ENCODE peak calls at places on chromosomes 5 and 9, in four cellular contexts. B is stomach, U is upper lobe of left lung, X is endothelial cell of umbilical vein. O is an unnamed sample.

GRCh38 chr5:137039939-137040515 is 459.1 kb downstream of the SPOCK1 start:
- DNase-seq in B (no peak), U (no peak), X (no peak), O (no peak)

GRCh38 chr5:114362977-114363721 is 1.3 kb downstream of the KCNN2 start:
- DNase-seq in B (no peak), U (peak), X (no peak), O (no peak)

GRCh38 chr5:69010443-69010842 is 83.4 kb upstream of the SLC30A5 start:
- DNase-seq in B (no peak), U (no peak), X (no peak), O (no peak)

GRCh38 chr5:37683072-37683471 is 156.8 kb downstream of the GDNF start:
- DNase-seq in B (no peak), U (no peak), X (no peak), O (no peak)

GRCh38 chr9:76297721-76298239 is 96.4 kb downstream of the RFK start:
- DNase-seq in B (no peak), U (no peak), X (no peak), O (no peak)

GRCh38 chr9:36781532-36781931 is 208.8 kb downstream of the MELK start:
- DNase-seq in B (peak), U (no peak), X (peak), O (no peak)

GRCh38 chr9:95242613-95243012 is 74.9 kb downstream of the FANCC start:
- DNase-seq in B (no peak), U (no peak), X (no peak), O (no peak)

GRCh38 chr5:114789773-114790402 is 379.8 kb downstream of the TRIM36 start:
- DNase-seq in B (no peak), U (no peak), X (no peak), O (no peak)

GRCh38 chr9:69946800-69947437 is 96.7 kb upstream of the MAMDC2 start:
- DNase-seq in B (no peak), U (no peak), X (peak), O (no peak)

GRCh38 chr5:104273725-104274124 is 711.1 kb upstream of the NUDT12 start:
- DNase-seq in B (no peak), U (no peak), X (no peak), O (no peak)

GRCh38 chr5:77518304-77518703 is 26.2 kb upstream of the WDR41 start:
- DNase-seq in B (no peak), U (no peak), X (peak), O (no peak)

GRCh38 chr5:849651-850301 is 1.0 kb downstream of the ZDHHC11 start:
- DNase-seq in B (peak), U (peak), X (no peak), O (peak)

GRCh38 chr5:127936439-127936972 is 147.1 kb upstream of the SLC12A2 start:
- DNase-seq in B (no peak), U (no peak), X (no peak), O (no peak)

GRCh38 chr5:108637110-108637509 is 110.6 kb upstream of the FER start:
- DNase-seq in B (no peak), U (no peak), X (no peak), O (no peak)

GRCh38 chr9:134460206-134460605 is 134.0 kb downstream of the RXRA start:
- DNase-seq in B (no peak), U (no peak), X (no peak), O (no peak)

DNA sequence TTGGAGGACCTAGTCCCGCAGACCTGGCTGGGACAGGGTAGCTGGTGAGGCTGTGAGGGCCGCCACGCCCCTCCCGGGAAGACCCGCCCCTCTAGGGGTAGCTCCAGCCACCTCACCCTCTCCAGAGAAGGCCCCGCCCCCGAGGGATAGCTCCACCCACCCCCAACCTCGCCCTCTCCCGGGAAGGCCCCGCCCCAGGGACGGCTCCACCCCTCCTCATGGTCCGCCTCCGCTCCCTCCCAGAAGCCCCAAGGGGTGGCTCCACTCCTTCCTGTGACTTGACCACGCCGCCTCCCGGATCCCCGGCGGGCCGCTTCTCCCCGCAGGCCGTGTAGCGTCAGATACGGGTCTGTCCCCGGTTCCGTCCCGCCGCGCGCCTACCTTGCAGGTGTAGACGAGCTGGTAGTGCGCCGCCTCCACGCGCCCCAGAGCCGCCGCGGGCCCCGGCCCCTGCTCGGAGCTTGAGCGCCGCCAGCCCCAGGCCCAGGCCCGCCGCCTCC is 388 bp downstream of the DNLZ start:
- DNase-seq in B (peak), U (peak), X (peak), O (peak)
- TF ChIP-seq POLR2A in B (peak), U (peak), X (peak), O (peak)

GRCh38 chr5:170632985-170633234 is 129.1 kb downstream of the KCNIP1 start:
- DNase-seq in B (peak), U (peak), X (no peak), O (peak)

GRCh38 chr5:170631471-170632195 is 127.8 kb downstream of the KCNIP1 start:
- DNase-seq in B (no peak), U (peak), X (no peak), O (peak)

GRCh38 chr5:170632266-170632984 is 128.6 kb downstream of the KCNIP1 start:
- DNase-seq in B (no peak), U (peak), X (no peak), O (peak)

GRCh38 chr5:170634236-170634990 is 130.6 kb downstream of the KCNIP1 start:
- DNase-seq in B (no peak), U (no peak), X (no peak), O (peak)

DNA sequence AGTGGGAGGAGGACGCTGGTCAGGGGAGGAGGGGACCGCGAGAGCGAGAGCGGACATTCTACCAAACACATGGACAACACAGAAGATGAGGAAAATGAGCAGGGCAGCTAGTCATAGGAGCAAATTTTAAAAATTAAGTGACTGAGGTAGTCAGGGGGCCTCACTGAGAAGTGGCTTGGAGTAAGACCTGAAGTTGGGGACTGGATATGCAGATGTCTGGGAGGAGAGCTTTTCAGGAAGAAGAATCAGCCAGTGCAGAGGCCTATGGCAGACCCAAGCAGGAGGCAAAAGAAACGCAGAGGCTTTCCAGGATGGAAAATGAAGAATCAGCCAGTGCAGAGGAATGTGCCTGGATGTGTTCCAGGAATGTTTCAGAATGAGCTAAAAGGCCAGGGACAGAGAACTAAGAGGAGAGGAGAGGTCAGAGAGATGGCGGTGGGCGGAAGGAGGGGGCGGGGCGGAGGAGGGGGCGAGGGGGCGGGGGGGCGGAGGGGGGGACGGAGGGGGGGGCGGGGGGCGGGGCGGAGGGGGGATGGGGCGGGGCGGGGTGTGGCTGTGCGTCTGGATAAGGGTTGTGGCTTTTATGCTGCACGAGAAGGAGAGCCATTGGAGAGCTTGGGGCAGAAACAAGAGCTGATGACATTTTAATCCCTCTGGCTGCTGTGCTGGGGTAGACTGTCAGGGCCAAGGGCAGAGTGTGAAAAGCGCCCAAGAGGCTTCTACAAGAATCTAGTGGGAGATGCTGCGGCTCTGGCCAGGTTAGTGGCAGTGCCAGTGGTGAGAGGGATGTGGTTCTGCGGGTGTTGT is 129.6 kb downstream of the KCNIP1 start:
- DNase-seq in B (no peak), U (no peak), X (peak), O (peak)
- TF ChIP-seq POLR2AphosphoS5 in B (no peak), U (no peak), X (no peak), O (no peak)

DNA sequence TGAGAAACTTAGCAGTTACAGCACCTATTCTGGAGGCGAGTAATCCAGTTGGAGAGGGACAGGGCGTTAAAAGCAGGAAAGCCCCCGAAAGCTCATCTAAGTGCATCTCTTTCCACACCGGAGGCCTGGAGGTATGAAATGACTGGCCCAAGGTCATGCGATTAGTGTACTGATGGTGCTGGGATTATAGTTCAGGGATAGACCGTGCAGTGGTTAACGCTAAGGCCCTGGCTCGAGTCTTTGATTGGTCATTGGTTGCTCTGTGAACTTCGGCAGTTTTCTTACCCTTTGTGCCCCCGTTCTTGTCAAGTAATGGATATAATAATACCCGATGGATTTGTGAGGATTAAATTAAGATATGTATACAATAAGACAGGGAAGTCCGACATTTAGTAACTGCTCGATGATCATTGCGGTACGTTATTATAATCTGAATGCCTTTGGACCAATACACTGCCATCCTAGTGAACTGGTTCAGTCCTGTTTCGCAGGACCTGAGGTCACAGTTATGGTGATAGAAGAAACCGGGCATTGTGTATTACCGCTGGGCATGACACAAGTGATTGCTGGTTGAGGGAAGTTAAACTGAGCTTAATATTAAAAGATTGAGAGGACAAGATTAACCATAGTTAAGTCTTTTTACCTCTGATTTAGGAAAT is 1.0 kb downstream of the CANX start:
- DNase-seq in B (no peak), U (no peak), X (peak), O (no peak)
- TF ChIP-seq POLR2A in B (no peak), U (no peak), X (no peak), O (no peak)

GRCh38 chr9:89122944-89123343 is 55.7 kb downstream of the SHC3 start:
- DNase-seq in B (no peak), U (no peak), X (no peak), O (no peak)
- TF ChIP-seq POLR2AphosphoS5 in B (no peak), U (peak), X (no peak), O (no peak)

DNA sequence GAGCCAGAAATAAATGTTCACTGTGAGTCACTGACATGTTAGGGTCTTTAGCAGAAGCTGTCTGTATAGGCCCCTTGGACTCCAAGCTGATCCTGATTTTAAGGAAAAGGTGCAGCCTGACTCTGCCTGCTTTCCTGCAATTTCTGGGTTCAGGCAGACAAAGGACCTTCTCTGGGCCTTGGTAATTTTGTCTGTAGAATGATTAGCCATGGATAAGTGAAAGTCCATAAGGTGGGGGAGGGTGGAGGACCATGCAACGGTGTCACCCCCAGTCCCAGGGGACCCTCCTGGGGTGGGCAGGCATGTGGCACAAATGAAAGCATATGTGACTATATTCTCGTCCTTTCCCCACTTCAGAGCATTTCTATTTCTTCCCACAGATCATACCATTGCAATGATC is 158.0 kb upstream of the ALDH1B1 start:
- DNase-seq in B (no peak), U (no peak), X (no peak), O (no peak)
- TF ChIP-seq POLR2A in B (no peak), U (no peak), X (no peak), O (no peak)

DNA sequence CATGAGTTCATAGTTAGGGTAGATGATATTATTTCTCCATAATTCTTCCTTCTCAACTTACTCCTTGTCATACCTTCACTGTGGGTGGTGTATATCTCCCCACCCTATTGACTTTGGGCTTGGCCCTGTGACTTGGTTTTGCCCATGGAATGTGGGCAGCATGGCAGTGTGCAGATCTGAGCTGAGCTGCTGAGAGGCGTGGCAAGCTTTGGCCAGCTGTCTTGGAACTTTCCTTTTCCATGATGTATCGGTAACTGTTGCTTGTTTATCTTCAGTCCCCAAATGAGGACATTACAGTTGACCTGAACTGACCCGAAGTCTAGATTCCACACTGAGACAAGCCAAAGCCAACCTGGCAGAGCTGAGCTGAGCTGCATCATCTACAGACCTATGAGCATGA is 70.4 kb downstream of the RALGPS1 start:
- DNase-seq in B (peak), U (no peak), X (no peak), O (no peak)
- TF ChIP-seq POLR2AphosphoS5 in B (peak), U (peak), X (no peak), O (no peak)

DNA sequence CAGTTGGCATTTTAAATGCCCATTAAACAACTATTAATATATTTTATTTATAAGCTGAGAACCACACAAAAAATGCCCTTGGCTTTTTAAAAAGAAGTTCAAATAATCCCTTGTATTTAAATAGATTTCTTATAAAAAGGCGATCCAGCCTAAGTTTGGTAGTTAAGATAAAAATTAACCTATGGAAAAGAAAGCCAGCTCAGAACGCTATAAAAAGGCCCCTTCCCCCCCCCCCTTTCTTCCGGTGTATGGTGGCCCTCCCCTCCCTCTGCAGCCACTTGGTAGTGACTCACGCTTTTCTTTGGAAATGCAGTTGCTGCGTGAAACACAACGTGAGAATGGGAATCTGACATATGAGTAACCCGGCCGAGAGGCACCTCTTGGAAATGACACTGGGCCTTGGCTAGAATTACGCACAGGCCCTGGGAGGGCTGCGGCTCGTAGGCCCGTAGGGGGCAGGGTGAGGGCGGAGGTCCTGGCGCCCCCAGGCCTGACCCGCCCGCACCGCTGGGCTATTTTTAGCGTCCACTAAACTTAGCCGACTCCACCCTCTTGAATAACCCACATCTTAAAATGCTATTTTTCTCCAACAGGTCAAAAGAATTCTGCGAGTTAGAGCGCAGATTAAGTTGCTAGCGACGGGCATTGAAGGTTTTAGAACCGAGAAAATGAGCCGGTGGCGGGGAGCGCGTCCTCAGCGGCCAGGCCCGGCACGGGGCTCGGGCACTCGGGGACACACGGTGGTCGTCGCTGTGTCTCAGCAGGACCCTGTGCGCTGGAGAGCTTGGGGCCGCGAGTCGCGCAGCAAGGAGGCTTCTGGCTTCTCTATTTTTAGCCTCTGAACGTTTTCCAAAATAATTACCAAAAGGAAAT is 168.7 kb downstream of the AUH start:
- DNase-seq in B (peak), U (peak), X (peak), O (peak)
- TF ChIP-seq POLR2A in B (no peak), U (peak), X (no peak), O (no peak)

DNA sequence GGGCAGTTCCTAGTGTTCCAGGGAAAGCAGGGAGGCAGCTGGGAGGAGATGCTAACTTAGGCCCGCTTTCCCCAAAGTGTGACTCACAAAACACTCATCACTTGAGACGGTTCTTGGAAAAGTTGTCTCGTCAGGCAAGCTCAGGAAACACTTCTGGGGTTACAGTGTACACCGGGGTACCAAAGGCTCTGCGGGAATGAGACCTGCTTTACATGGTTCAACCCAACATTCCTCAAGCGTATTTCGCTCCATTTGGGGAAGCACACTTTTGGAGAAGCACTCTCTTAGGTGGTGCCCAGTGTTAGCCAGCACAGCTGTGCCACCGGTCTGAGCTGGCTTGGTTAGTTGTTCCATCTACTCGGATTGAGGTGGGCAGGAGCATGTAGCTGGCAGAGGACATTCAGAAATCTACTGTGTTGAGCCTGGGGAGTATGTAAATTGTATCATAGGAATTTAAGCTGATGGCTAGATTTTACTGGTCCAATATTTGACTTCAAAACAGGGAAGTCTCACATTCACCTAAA is 34.8 kb downstream of the B4GALT1 start:
- DNase-seq in B (no peak), U (no peak), X (peak), O (peak)
- TF ChIP-seq POLR2AphosphoS5 in B (peak), U (peak), X (no peak), O (no peak)

DNA sequence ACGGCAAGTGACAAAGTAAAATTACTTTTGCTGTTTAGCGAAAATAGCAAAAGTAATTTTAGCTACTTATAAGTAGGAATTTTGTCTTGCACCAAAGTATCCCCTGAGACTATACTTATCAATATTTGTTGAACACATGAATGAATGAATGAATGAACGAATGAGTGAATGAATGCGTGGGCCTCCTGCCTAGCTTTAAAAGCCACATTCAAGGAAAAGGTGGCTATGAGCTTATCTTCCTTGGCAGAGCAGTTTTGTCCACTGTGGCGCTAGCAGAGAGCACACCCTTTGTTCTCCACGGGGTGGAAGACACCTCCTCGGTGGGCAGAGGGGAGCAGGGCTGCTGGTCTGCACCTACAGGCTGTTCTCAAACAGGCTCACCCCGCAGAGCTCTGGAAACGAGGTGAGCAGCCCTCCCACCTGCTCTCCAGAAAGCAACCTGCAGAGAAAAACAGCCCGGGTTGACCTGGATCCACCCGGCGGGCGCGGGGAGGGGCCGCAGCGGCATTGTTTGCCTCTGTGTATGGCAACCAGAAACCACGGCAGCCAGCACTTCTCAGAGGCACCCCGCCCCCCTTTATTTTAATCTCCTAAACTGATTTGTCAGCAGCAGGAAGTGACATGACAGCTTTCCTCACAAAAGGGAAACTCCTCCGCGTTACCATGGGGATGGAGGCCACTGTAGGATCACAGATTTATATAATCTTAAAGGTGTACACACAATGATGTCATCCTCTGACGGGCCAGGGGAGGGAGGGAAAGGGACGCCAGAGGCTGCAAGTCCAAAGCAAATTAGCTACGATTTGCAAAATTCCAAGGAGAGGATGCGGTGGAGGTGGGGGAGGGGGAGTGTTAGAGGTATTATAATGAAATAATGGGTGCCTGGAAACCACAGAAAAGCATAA is 5.9 kb downstream of the DUSP1 start:
- DNase-seq in B (peak), U (peak), X (peak), O (peak)
- TF ChIP-seq POLR2A in B (no peak), U (peak), X (peak), O (no peak)

GRCh38 chr5:147407094-147407681 is 102.7 kb downstream of the DPYSL3 start:
- DNase-seq in B (no peak), U (no peak), X (no peak), O (no peak)
- TF ChIP-seq POLR2AphosphoS5 in B (no peak), U (no peak), X (no peak), O (no peak)